ENCODE peak calls at places on chromosomes 7 and 10, in ten cellular contexts. H, O, D, L, S, Q, G, A, U and K are unnamed samples.

GRCh38 chr7:22730921-22731654 is 4.1 kb downstream of the IL6 start:
- DNase-seq in Q (no peak), A (peak), O (peak), D (no peak), L (no peak), S (no peak), H (no peak), G (no peak), U (no peak), K (no peak)

GRCh38 chr10:84289521-84290200 is 38.7 kb upstream of the CCSER2 start:
- DNase-seq in Q (no peak), A (no peak), O (no peak), U (no peak), S (no peak), H (no peak), G (no peak), D (no peak), L (no peak), K (no peak)

GRCh38 chr10:13527864-13528137 is 1.0 kb downstream of the BEND7 start:
- DNase-seq in L (no peak), Q (no peak), S (no peak), A (no peak), O (no peak), D (no peak), H (no peak), U (no peak), G (no peak), K (no peak)

GRCh38 chr10:32981760-32982159 is 23.7 kb upstream of the ITGB1 start:
- DNase-seq in H (no peak), Q (peak), D (no peak), U (no peak), S (no peak), O (peak), A (peak), G (no peak), L (no peak), K (no peak)

GRCh38 chr7:74064696-74065095 is 18.9 kb upstream of the LIMK1 start:
- DNase-seq in H (no peak), Q (no peak), D (no peak), A (no peak), L (no peak), U (no peak), G (no peak), O (no peak), S (no peak), K (no peak)

GRCh38 chr7:153389261-153389660 is 629.7 kb downstream of the ACTR3B start:
- DNase-seq in S (no peak), D (no peak), U (no peak), H (no peak), A (no peak), Q (no peak), G (no peak), O (no peak), L (no peak), K (no peak)

GRCh38 chr7:109694122-109694521 is 1124.4 kb downstream of the DNAJB9 start:
- DNase-seq in L (no peak), A (no peak), U (no peak), G (no peak), H (no peak), O (no peak), Q (no peak), D (no peak), S (no peak), K (no peak)

GRCh38 chr10:114550756-114551290 is 107.3 kb downstream of the ABLIM1 start:
- DNase-seq in U (peak), G (no peak), H (no peak), S (no peak), D (no peak), A (peak), L (no peak), O (peak), Q (no peak), K (no peak)

GRCh38 chr10:6108631-6109443 is 20.0 kb downstream of the RBM17 start:
- DNase-seq in A (peak), U (peak), H (no peak), G (no peak), L (no peak), O (peak), D (peak), Q (no peak), S (no peak), K (no peak)

GRCh38 chr7:74656421-74656910 is 1.1 kb upstream of the GTF2I start:
- DNase-seq in Q (peak), A (peak), U (peak), G (peak), S (peak), L (peak), H (peak), D (no peak), O (peak), K (peak)

GRCh38 chr10:77391605-77392235 is 245.9 kb downstream of the KCNMA1 start:
- DNase-seq in S (no peak), D (peak), G (peak), O (peak), U (peak), A (peak), H (peak), L (no peak), Q (peak), K (peak)

GRCh38 chr10:47045331-47045861 is 134.2 kb downstream of the PTPN20 start:
- DNase-seq in S (no peak), Q (no peak), A (no peak), O (no peak), H (no peak), D (no peak), G (no peak), U (no peak), L (peak), K (no peak)

GRCh38 chr7:21365866-21366624 is 61.8 kb upstream of the SP4 start:
- DNase-seq in H (no peak), D (no peak), Q (no peak), A (peak), O (peak), L (no peak), S (no peak), G (no peak), U (peak), K (no peak)

GRCh38 chr7:25726180-25726579 is 425.8 kb upstream of the NFE2L3 start:
- DNase-seq in D (no peak), O (no peak), Q (no peak), H (no peak), S (no peak), U (no peak), A (no peak), G (no peak), L (no peak), K (no peak)

GRCh38 chr10:88262591-88263234 is 320.4 kb downstream of the RNLS start:
- DNase-seq in U (no peak), G (no peak), A (no peak), H (no peak), S (no peak), L (no peak), O (no peak), Q (no peak), D (no peak), K (no peak)

GRCh38 chr7:28435152-28435551 is 22.8 kb downstream of the CREB5 start:
- DNase-seq in O (no peak), H (no peak), G (no peak), D (no peak), A (no peak), U (no peak), S (no peak), L (no peak), Q (no peak), K (no peak)

GRCh38 chr10:48656928-48657327 is 27.7 kb upstream of the WDFY4 start:
- DNase-seq in S (no peak), L (no peak), U (no peak), O (no peak), D (no peak), G (no peak), Q (no peak), H (no peak), A (no peak), K (no peak)

GRCh38 chr10:76839276-76839675 is 798.3 kb downstream of the KCNMA1 start:
- DNase-seq in L (no peak), U (no peak), G (no peak), D (no peak), H (no peak), Q (no peak), A (no peak), S (no peak), O (no peak), K (no peak)

GRCh38 chr7:107661081-107661864 is 645 bp downstream of the SLC26A4 start:
- DNase-seq in O (peak), U (peak), H (no peak), L (peak), G (peak), S (no peak), D (peak), A (peak), Q (peak), K (no peak)

GRCh38 chr7:159153511-159153910 is 8.8 kb upstream of the VIPR2 start:
- DNase-seq in H (no peak), L (no peak), U (no peak), Q (no peak), S (no peak), D (no peak), A (no peak), G (no peak), O (no peak), K (no peak)

GRCh38 chr7:14988941-14989340 is 86.4 kb upstream of the DGKB start:
- DNase-seq in H (no peak), Q (no peak), U (no peak), L (no peak), S (no peak), A (no peak), D (no peak), G (no peak), O (no peak), K (no peak)

GRCh38 chr7:127927339-127927679 is 103.9 kb downstream of the LRRC4 start:
- DNase-seq in S (no peak), A (no peak), O (peak), G (no peak), D (no peak), L (no peak), H (no peak), U (peak), Q (peak), K (no peak)

GRCh38 chr10:64484931-64485330 is 963.7 kb downstream of the REEP3 start:
- DNase-seq in S (no peak), G (no peak), U (no peak), Q (no peak), L (no peak), D (no peak), O (no peak), A (no peak), H (no peak), K (no peak)

GRCh38 chr7:92366730-92367129 is 80.6 kb upstream of the GATAD1 start:
- DNase-seq in Q (no peak), U (no peak), L (no peak), S (no peak), H (no peak), D (no peak), O (peak), G (no peak), A (no peak), K (no peak)

GRCh38 chr7:135167360-135167759 is 3.1 kb downstream of the CYREN start:
- DNase-seq in A (no peak), H (no peak), L (no peak), G (no peak), D (peak), O (no peak), U (no peak), S (no peak), Q (no peak), K (no peak)

GRCh38 chr7:43522406-43523156 is 60.3 kb upstream of the STK17A start:
- DNase-seq in D (no peak), A (no peak), G (no peak), H (no peak), Q (no peak), U (no peak), O (peak), L (no peak), S (no peak), K (no peak)

GRCh38 chr10:112755446-112756117 is 194.5 kb upstream of the TCF7L2 start:
- DNase-seq in Q (no peak), L (peak), O (no peak), A (no peak), S (no peak), G (no peak), U (peak), D (no peak), H (peak), K (peak)

GRCh38 chr7:120460928-120461327 is 188.0 kb downstream of the KCND2 start:
- DNase-seq in G (no peak), H (no peak), O (no peak), U (no peak), L (no peak), D (no peak), S (no peak), Q (no peak), A (no peak), K (no peak)

GRCh38 chr10:63120554-63120953 is 12.6 kb upstream of the NRBF2 start:
- DNase-seq in L (no peak), G (no peak), O (peak), D (no peak), S (no peak), Q (no peak), H (no peak), A (peak), U (no peak), K (no peak)

GRCh38 chr7:139629392-139630082 is 106.1 kb downstream of the CLEC2L start:
- DNase-seq in D (no peak), H (no peak), G (no peak), L (no peak), A (no peak), Q (peak), O (no peak), U (no peak), S (no peak), K (no peak)

GRCh38 chr10:101845903-101846302 is 2.3 kb upstream of the KCNIP2 start:
- DNase-seq in A (no peak), S (no peak), L (no peak), O (no peak), D (no peak), H (no peak), Q (no peak), G (no peak), U (no peak), K (no peak)

GRCh38 chr10:102457591-102458150 is 6.3 kb upstream of the C10orf95 start:
- DNase-seq in H (no peak), Q (no peak), G (no peak), U (no peak), O (no peak), L (no peak), D (no peak), A (no peak), S (no peak), K (no peak)